ENCODE peak calls at places on chromosome 7, in five cellular contexts. M, F, K, B and L are unnamed samples.
A peak's percentile ranks its signal among the peaks of the same experiment; 100 is the strongest.

GRCh38 chr7:12771378-12771877 is 84.0 kb downstream of the ARL4A start:
- DNase-seq in M (no peak), F (no peak), K (peak; percentile 99), B (no peak), L (no peak)

GRCh38 chr7:6167587-6168154 is 104.8 kb downstream of the CYTH3 start:
- DNase-seq in M (no peak), F (no peak), K (no peak), B (no peak), L (no peak)

GRCh38 chr7:149381245-149381644 is 79.6 kb downstream of the ZNF777 start:
- DNase-seq in M (no peak), F (no peak), K (no peak), B (no peak), L (no peak)

GRCh38 chr7:159141159-159141558 is 3.5 kb downstream of the VIPR2 start:
- DNase-seq in M (no peak), F (no peak), K (no peak), B (no peak), L (peak; percentile 36)

GRCh38 chr7:110693348-110693747 is 397.6 kb upstream of the LRRN3 start:
- DNase-seq in M (no peak), F (no peak), K (peak; percentile 14), B (no peak), L (no peak)

GRCh38 chr7:129829677-129830631 is 122.8 kb downstream of the UBE2H start:
- DNase-seq in M (peak; percentile 56), F (no peak), K (peak; percentile 92), B (peak; percentile 77), L (peak; percentile 65)

GRCh38 chr7:135210818-135211178 is 528 bp downstream of the WDR91 start:
- DNase-seq in M (peak; percentile 7), F (no peak), K (peak; percentile 55), B (no peak), L (no peak)

GRCh38 chr7:7920481-7920880 is 48.1 kb upstream of the GLCCI1 start:
- DNase-seq in M (no peak), F (no peak), K (no peak), B (no peak), L (no peak)

GRCh38 chr7:80533287-80533686 is 21.4 kb upstream of the GNAT3 start:
- DNase-seq in M (peak; percentile 25), F (no peak), K (no peak), B (no peak), L (no peak)